ENCODE peak calls at places on chromosomes 3 and 15, in four cellular contexts. R is prostate gland; L is body of pancreas; O is CD8-positive, alpha-beta T cell. Z is an unnamed sample. For H3K36me3 and H3K4me1, the result is how much of the 10 kb centered on the place peaks cover.

GRCh38 chr3:58066842-58067241 is 58.6 kb downstream of the FLNB start:
- DNase-seq in O (no peak), R (no peak), L (no peak), Z (no peak)

GRCh38 chr15:59904450-59904979 is 99.6 kb upstream of the FOXB1 start:
- DNase-seq in R (no peak), L (no peak), O (no peak), Z (no peak)

GRCh38 chr15:96410175-96411055 is 79.9 kb downstream of the NR2F2 start:
- DNase-seq in R (no peak), L (no peak), O (no peak), Z (no peak)

GRCh38 chr3:15300318-15301078 is 31.9 kb downstream of the SH3BP5 start:
- DNase-seq in R (no peak), O (no peak), L (no peak), Z (no peak)

GRCh38 chr3:127394984-127395662 is 107.3 kb upstream of the PRR20G start:
- DNase-seq in O (no peak), L (no peak), R (no peak), Z (no peak)

GRCh38 chr15:87792250-87793030 is 464.1 kb downstream of the NTRK3 start:
- DNase-seq in R (no peak), O (no peak), L (no peak), Z (no peak)

GRCh38 chr3:33089515-33089914 is 7.4 kb downstream of the GLB1 start:
- DNase-seq in L (no peak), O (no peak), R (no peak), Z (no peak)

GRCh38 chr3:158991146-158991705 is 189.4 kb downstream of the MFSD1 start:
- DNase-seq in R (no peak), O (no peak), L (peak), Z (no peak)

GRCh38 chr3:132380979-132381944 is 36.0 kb upstream of the DNAJC13 start:
- DNase-seq in O (no peak), L (no peak), R (no peak), Z (no peak)

GRCh38 chr3:65595222-65595996 is 443.3 kb downstream of the MAGI1 start:
- DNase-seq in L (no peak), R (no peak), O (no peak), Z (no peak)

GRCh38 chr15:100394726-100395125 is 53.0 kb upstream of the ADAMTS17 start:
- DNase-seq in L (no peak), O (no peak), R (no peak), Z (no peak)

GRCh38 chr15:56523521-56523920 is 58.6 kb upstream of the MNS1 start:
- DNase-seq in L (no peak), O (no peak), R (no peak), Z (no peak)

GRCh38 chr3:3629911-3630310 is 169.3 kb upstream of the LRRN1 start:
- DNase-seq in L (no peak), R (no peak), O (no peak), Z (no peak)

GRCh38 chr3:39141211-39141995 is 12.0 kb downstream of the CSRNP1 start:
- DNase-seq in L (peak), R (peak), O (no peak), Z (no peak)

GRCh38 chr3:121819236-121819635 is 15.6 kb downstream of the IQCB1 start:
- DNase-seq in O (no peak), R (no peak), L (no peak), Z (no peak)

GRCh38 chr3:2839886-2840285 is 270.3 kb downstream of the IL5RA start:
- DNase-seq in L (no peak), O (no peak), R (no peak), Z (no peak)

GRCh38 chr3:143134446-143134845 is 14.9 kb downstream of the CHST2 start:
- DNase-seq in R (no peak), L (no peak), O (no peak), Z (no peak)

GRCh38 chr3:161219495-161219894 is 1.6 kb upstream of the NMD3 start:
- DNase-seq in R (no peak), L (no peak), O (no peak), Z (no peak)

GRCh38 chr15:47340576-47340920 is 376.8 kb upstream of the SEMA6D start:
- DNase-seq in O (no peak), R (no peak), L (no peak), Z (no peak)

GRCh38 chr3:158709666-158710083 is 22.6 kb downstream of the RARRES1 start:
- DNase-seq in L (no peak), R (no peak), O (no peak), Z (no peak)

GRCh38 chr3:56125358-56126005 is 342.8 kb downstream of the ERC2 start:
- DNase-seq in R (no peak), O (no peak), L (no peak), Z (no peak)

GRCh38 chr15:60424006-60424405 is 26.2 kb upstream of the ANXA2 start:
- DNase-seq in O (no peak), R (no peak), L (no peak), Z (no peak)

GRCh38 chr3:187025254-187025655 is 94.9 kb downstream of the ST6GAL1 start:
- DNase-seq in O (peak), R (no peak), L (no peak), Z (no peak)

GRCh38 chr3:56914646-56915045 is 112.9 kb upstream of the ARHGEF3 start:
- DNase-seq in O (no peak), R (no peak), L (no peak), Z (no peak)

GRCh38 chr3:164208026-164208425 is 870.3 kb downstream of the SI start:
- DNase-seq in O (no peak), R (no peak), L (no peak), Z (no peak)

GRCh38 chr15:74580538-74581350 is 34.9 kb upstream of the CLK3 start:
- DNase-seq in O (no peak), R (no peak), L (no peak), Z (no peak)

GRCh38 chr15:69852482-69853275 is 245.0 kb downstream of the TLE3 start:
- DNase-seq in O (no peak), R (no peak), L (no peak), Z (no peak)

GRCh38 chr15:25486051-25486450 is 47.2 kb upstream of the UBE3A start:
- DNase-seq in L (no peak), O (no peak), R (no peak), Z (no peak)

GRCh38 chr15:77620297-77620696 is 12.4 kb downstream of the LINGO1 start:
- DNase-seq in O (no peak), L (no peak), R (no peak), Z (no peak)

GRCh38 chr15:45179221-45179985 is 8.4 kb downstream of the SHF start:
- DNase-seq in R (no peak), L (peak), O (peak), Z (peak)

GRCh38 chr3:38984731-38985130 is 67.0 kb downstream of the SCN11A start:
- DNase-seq in O (no peak), R (no peak), L (no peak), Z (no peak)

GRCh38 chr3:52231502-52232278 is 6.2 kb upstream of the TLR9 start:
- DNase-seq in L (peak), O (peak), R (peak), Z (peak)

GRCh38 chr15:44468713-44469385 is 41.4 kb downstream of the CTDSPL2 start:
- DNase-seq in O (no peak), L (no peak), R (no peak), Z (no peak)

GRCh38 chr15:62647195-62647865 is 395.2 kb upstream of the TPM1 start:
- DNase-seq in L (no peak), R (no peak), O (no peak), Z (no peak)

GRCh38 chr3:180092889-180093288 is 56.2 kb upstream of the PEX5L start:
- DNase-seq in L (no peak), R (no peak), O (no peak), Z (no peak)

GRCh38 chr3:43346990-43347749 is 60.8 kb downstream of the SNRK start:
- DNase-seq in L (no peak), O (peak), R (no peak), Z (peak)
- H3K27ac ChIP-seq in L (no peak), O (peak), R (no peak), Z (peak)

GRCh38 chr3:197694251-197694650 is 42.5 kb downstream of the RUBCN start:
- DNase-seq in O (no peak), L (no peak), R (no peak), Z (no peak)

GRCh38 chr3:197697355-197697754 is 39.3 kb downstream of the RUBCN start:
- DNase-seq in O (no peak), R (no peak), L (no peak), Z (no peak)

GRCh38 chr3:197701851-197702250 is 34.9 kb downstream of the RUBCN start:
- DNase-seq in L (no peak), R (no peak), O (no peak), Z (no peak)

GRCh38 chr3:197700095-197700494 is 36.6 kb downstream of the RUBCN start:
- DNase-seq in R (no peak), L (no peak), O (no peak), Z (no peak)
- H3K36me3 ChIP-seq in R (under half), L (under half), O (under half), Z (under half)

DNA sequence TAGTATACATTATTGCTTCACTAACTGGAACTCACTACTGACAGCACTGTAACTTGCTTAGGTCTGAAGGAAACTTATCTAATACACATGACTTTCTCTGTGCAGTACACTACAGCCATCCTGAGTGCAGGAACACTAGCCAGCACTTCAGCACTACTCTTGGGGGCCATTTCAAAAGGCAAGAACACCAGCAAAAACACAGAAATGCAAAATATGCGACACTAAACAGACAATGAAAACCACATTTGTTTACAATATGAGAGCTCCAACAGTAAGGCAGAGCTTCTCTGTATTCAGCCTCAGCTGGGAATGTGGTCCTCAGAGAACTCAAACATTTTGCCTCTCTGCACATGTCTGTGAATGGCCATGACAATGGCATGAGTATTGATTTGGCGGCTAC is 109.6 kb downstream of the ARRDC4 start:
- DNase-seq in L (no peak), O (no peak), R (no peak), Z (no peak)
- H3K4me1 ChIP-seq in L (under half), O (under half), R (under half), Z (under half)

GRCh38 chr3:177833392-177833791 is 636.1 kb upstream of the TBL1XR1 start:
- DNase-seq in R (no peak), L (no peak), O (no peak), Z (no peak)
- H3K27ac ChIP-seq in R (no peak), L (no peak), O (no peak), Z (no peak)